ENCODE peak calls at places on chromosomes 11 and 22, in nine cellular contexts. One of them, this sample, is unnamed.

GRCh38 chr11:109993786-109994185 is 99.4 kb upstream of the ZC3H12C start:
- DNase-seq in GM23338: no peak
- DNase-seq in PC-9: no peak
- DNase-seq in dorsolateral prefrontal cortex: no peak
- DNase-seq in AG04450: no peak
- DNase-seq in K562: no peak
- DNase-seq in BJ: peak; percentile 13
- DNase-seq in endothelial cell: no peak
- DNase-seq in GM12865: no peak
- DNase-seq in this sample: no peak

GRCh38 chr22:20396639-20397038 is 2.7 kb downstream of the ZNF74 start:
- DNase-seq in GM23338: no peak
- DNase-seq in PC-9: no peak
- DNase-seq in dorsolateral prefrontal cortex: no peak
- DNase-seq in AG04450: no peak
- DNase-seq in K562: peak; percentile 30
- DNase-seq in BJ: no peak
- DNase-seq in endothelial cell: no peak
- DNase-seq in GM12865: peak; percentile 15
- DNase-seq in this sample: peak; percentile 45

GRCh38 chr11:104736503-104736902 is 161.8 kb downstream of the CASP12 start:
- DNase-seq in GM23338: no peak
- DNase-seq in PC-9: no peak
- DNase-seq in dorsolateral prefrontal cortex: no peak
- DNase-seq in AG04450: no peak
- DNase-seq in K562: no peak
- DNase-seq in BJ: no peak
- DNase-seq in endothelial cell: no peak
- DNase-seq in GM12865: no peak
- DNase-seq in this sample: no peak

GRCh38 chr22:20093437-20093836 is 13.4 kb downstream of the DGCR8 start:
- DNase-seq in GM23338: no peak
- DNase-seq in PC-9: no peak
- DNase-seq in dorsolateral prefrontal cortex: peak; percentile 68
- DNase-seq in AG04450: no peak
- DNase-seq in K562: no peak
- DNase-seq in BJ: no peak
- DNase-seq in endothelial cell: no peak
- DNase-seq in GM12865: no peak
- DNase-seq in this sample: no peak

GRCh38 chr11:66313321-66314185 is 3.3 kb downstream of the CD248 start:
- DNase-seq in GM23338: peak; percentile 82
- DNase-seq in PC-9: no peak
- DNase-seq in dorsolateral prefrontal cortex: no peak
- DNase-seq in AG04450: no peak
- DNase-seq in K562: no peak
- DNase-seq in BJ: no peak
- DNase-seq in endothelial cell: no peak
- DNase-seq in GM12865: no peak
- DNase-seq in this sample: peak; percentile 46

GRCh38 chr11:69111578-69112247 is 44.0 kb upstream of the SMIM38 start:
- DNase-seq in GM23338: no peak
- DNase-seq in PC-9: no peak
- DNase-seq in dorsolateral prefrontal cortex: no peak
- DNase-seq in AG04450: no peak
- DNase-seq in K562: no peak
- DNase-seq in BJ: no peak
- DNase-seq in endothelial cell: no peak
- DNase-seq in GM12865: no peak
- DNase-seq in this sample: no peak

GRCh38 chr11:32052218-32052617 is 38.7 kb upstream of the RCN1 start:
- DNase-seq in GM23338: peak; percentile 73
- DNase-seq in PC-9: peak; percentile 54
- DNase-seq in dorsolateral prefrontal cortex: peak; percentile 55
- DNase-seq in AG04450: peak; percentile 15
- DNase-seq in K562: peak; percentile 47
- DNase-seq in BJ: no peak
- DNase-seq in endothelial cell: peak; percentile 67
- DNase-seq in GM12865: peak; percentile 64
- DNase-seq in this sample: peak; percentile 62

GRCh38 chr11:9506489-9507343 is 45.9 kb downstream of the ZNF143 start:
- DNase-seq in GM23338: peak; percentile 97
- DNase-seq in PC-9: peak; percentile 62
- DNase-seq in dorsolateral prefrontal cortex: peak; percentile 80
- DNase-seq in AG04450: peak; percentile 39
- DNase-seq in K562: peak; percentile 61
- DNase-seq in BJ: no peak
- DNase-seq in endothelial cell: peak; percentile 74
- DNase-seq in GM12865: peak; percentile 87
- DNase-seq in this sample: peak; percentile 79

GRCh38 chr22:36736701-36737320 is 33.3 kb upstream of the CACNG2 start:
- DNase-seq in GM23338: no peak
- DNase-seq in PC-9: no peak
- DNase-seq in dorsolateral prefrontal cortex: no peak
- DNase-seq in AG04450: no peak
- DNase-seq in K562: no peak
- DNase-seq in BJ: no peak
- DNase-seq in endothelial cell: no peak
- DNase-seq in GM12865: no peak
- DNase-seq in this sample: no peak

GRCh38 chr11:104968365-104968855 is at the start of gene CASP4:
- DNase-seq in GM23338: no peak
- DNase-seq in PC-9: peak; percentile 20
- DNase-seq in dorsolateral prefrontal cortex: no peak
- DNase-seq in AG04450: peak; percentile 27
- DNase-seq in K562: no peak
- DNase-seq in BJ: peak; percentile 47
- DNase-seq in endothelial cell: no peak
- DNase-seq in GM12865: peak; percentile 50
- DNase-seq in this sample: peak; percentile 72

GRCh38 chr22:41001722-41002122 is 50.5 kb downstream of the RBX1 start:
- DNase-seq in GM23338: no peak
- DNase-seq in PC-9: peak; percentile 65
- DNase-seq in dorsolateral prefrontal cortex: no peak
- DNase-seq in AG04450: peak; percentile 7
- DNase-seq in K562: no peak
- DNase-seq in BJ: no peak
- DNase-seq in endothelial cell: no peak
- DNase-seq in GM12865: no peak
- DNase-seq in this sample: no peak

GRCh38 chr11:16007514-16007913 is 348.8 kb downstream of the SOX6 start:
- DNase-seq in GM23338: no peak
- DNase-seq in PC-9: no peak
- DNase-seq in dorsolateral prefrontal cortex: no peak
- DNase-seq in AG04450: no peak
- DNase-seq in K562: no peak
- DNase-seq in BJ: no peak
- DNase-seq in endothelial cell: no peak
- DNase-seq in GM12865: no peak
- DNase-seq in this sample: no peak

GRCh38 chr11:97739892-97740782 is 1280.6 kb upstream of the CNTN5 start:
- DNase-seq in GM23338: no peak
- DNase-seq in PC-9: no peak
- DNase-seq in dorsolateral prefrontal cortex: no peak
- DNase-seq in AG04450: peak; percentile 30
- DNase-seq in K562: no peak
- DNase-seq in BJ: no peak
- DNase-seq in endothelial cell: no peak
- DNase-seq in GM12865: no peak
- DNase-seq in this sample: no peak

GRCh38 chr22:38097557-38098409 is 12.7 kb downstream of the BAIAP2L2 start:
- DNase-seq in GM23338: peak; percentile 94
- DNase-seq in PC-9: no peak
- DNase-seq in dorsolateral prefrontal cortex: no peak
- DNase-seq in AG04450: no peak
- DNase-seq in K562: peak; percentile 76
- DNase-seq in BJ: no peak
- DNase-seq in endothelial cell: peak; percentile 72
- DNase-seq in GM12865: peak; percentile 20
- DNase-seq in this sample: no peak
- TF ChIP-seq CTCF in GM23338: peak; percentile 85
- TF ChIP-seq CTCF in PC-9: no peak
- TF ChIP-seq CTCF in dorsolateral prefrontal cortex: peak; percentile 24
- TF ChIP-seq CTCF in AG04450: peak; percentile 49
- TF ChIP-seq CTCF in K562: peak; percentile 87
- TF ChIP-seq CTCF in BJ: peak; percentile 43
- TF ChIP-seq CTCF in endothelial cell: peak; percentile 75
- TF ChIP-seq CTCF in GM12865: peak; percentile 23
- TF ChIP-seq CTCF in this sample: no peak

GRCh38 chr11:120942701-120943100 is 81.2 kb upstream of the TBCEL start:
- DNase-seq in GM23338: no peak
- DNase-seq in PC-9: no peak
- DNase-seq in dorsolateral prefrontal cortex: no peak
- DNase-seq in AG04450: no peak
- DNase-seq in K562: no peak
- DNase-seq in BJ: no peak
- DNase-seq in endothelial cell: no peak
- DNase-seq in GM12865: no peak
- DNase-seq in this sample: no peak

GRCh38 chr11:120950880-120951279 is 73.0 kb upstream of the TBCEL start:
- DNase-seq in GM23338: no peak
- DNase-seq in PC-9: no peak
- DNase-seq in dorsolateral prefrontal cortex: no peak
- DNase-seq in AG04450: no peak
- DNase-seq in K562: no peak
- DNase-seq in BJ: no peak
- DNase-seq in endothelial cell: no peak
- DNase-seq in GM12865: no peak
- DNase-seq in this sample: no peak

GRCh38 chr11:120941000-120941399 is 82.9 kb upstream of the TBCEL start:
- DNase-seq in GM23338: no peak
- DNase-seq in PC-9: no peak
- DNase-seq in dorsolateral prefrontal cortex: no peak
- DNase-seq in AG04450: no peak
- DNase-seq in K562: no peak
- DNase-seq in BJ: no peak
- DNase-seq in endothelial cell: no peak
- DNase-seq in GM12865: no peak
- DNase-seq in this sample: no peak

GRCh38 chr11:120940297-120940847 is 83.5 kb upstream of the TBCEL start:
- DNase-seq in GM23338: no peak
- DNase-seq in PC-9: no peak
- DNase-seq in dorsolateral prefrontal cortex: no peak
- DNase-seq in AG04450: no peak
- DNase-seq in K562: no peak
- DNase-seq in BJ: no peak
- DNase-seq in endothelial cell: no peak
- DNase-seq in GM12865: no peak
- DNase-seq in this sample: no peak

GRCh38 chr11:120945042-120945441 is 78.9 kb upstream of the TBCEL start:
- DNase-seq in GM23338: peak; percentile 47
- DNase-seq in PC-9: no peak
- DNase-seq in dorsolateral prefrontal cortex: no peak
- DNase-seq in AG04450: no peak
- DNase-seq in K562: no peak
- DNase-seq in BJ: no peak
- DNase-seq in endothelial cell: no peak
- DNase-seq in GM12865: no peak
- DNase-seq in this sample: peak; percentile 19
- TF ChIP-seq CTCF in GM23338: peak; percentile 77
- TF ChIP-seq CTCF in PC-9: peak; percentile 59
- TF ChIP-seq CTCF in dorsolateral prefrontal cortex: no peak
- TF ChIP-seq CTCF in AG04450: no peak
- TF ChIP-seq CTCF in K562: peak; percentile 8
- TF ChIP-seq CTCF in BJ: peak; percentile 37
- TF ChIP-seq CTCF in endothelial cell: no peak
- TF ChIP-seq CTCF in GM12865: no peak
- TF ChIP-seq CTCF in this sample: peak; percentile 47

DNA sequence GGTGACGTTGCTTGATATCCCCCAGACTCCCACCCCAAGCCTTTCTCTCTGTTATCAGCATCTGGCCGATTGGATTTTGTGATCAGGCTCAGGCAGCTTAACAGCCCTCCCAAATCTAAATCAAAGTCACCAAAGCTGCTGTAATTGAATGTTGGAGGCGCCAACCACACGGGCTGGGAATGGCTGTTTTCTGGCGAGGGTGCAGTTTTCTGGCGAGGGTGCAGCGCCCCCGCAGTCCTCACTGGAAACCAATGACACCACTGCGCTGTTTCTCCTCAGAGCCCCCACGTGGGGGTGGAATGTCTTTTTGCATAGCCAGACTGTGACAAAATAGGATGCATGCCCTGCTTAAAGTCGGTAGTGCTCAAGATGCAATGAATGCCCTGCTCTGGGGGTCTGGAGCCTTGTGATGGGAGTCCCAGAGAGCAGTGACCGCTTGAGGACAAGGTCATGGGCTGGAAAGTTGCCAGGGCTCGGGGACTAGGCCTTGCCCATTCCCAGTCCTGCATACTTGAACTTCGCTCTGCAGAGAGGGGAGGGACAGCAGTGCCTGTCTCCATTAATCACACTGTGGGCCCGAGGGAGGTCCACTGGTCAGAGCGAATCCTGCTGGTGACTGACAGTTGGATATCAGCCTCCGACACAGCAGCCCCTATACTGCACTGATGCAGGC is 105.3 kb downstream of the MORC2 start:
- DNase-seq in GM23338: peak; percentile 62
- DNase-seq in PC-9: no peak
- DNase-seq in dorsolateral prefrontal cortex: peak; percentile 79
- DNase-seq in AG04450: no peak
- DNase-seq in K562: peak; percentile 43
- DNase-seq in BJ: no peak
- DNase-seq in endothelial cell: no peak
- DNase-seq in GM12865: no peak
- DNase-seq in this sample: no peak
- TF ChIP-seq CTCF in GM23338: peak; percentile 54
- TF ChIP-seq CTCF in PC-9: no peak
- TF ChIP-seq CTCF in dorsolateral prefrontal cortex: no peak
- TF ChIP-seq CTCF in AG04450: no peak
- TF ChIP-seq CTCF in K562: peak; percentile 68
- TF ChIP-seq CTCF in BJ: no peak
- TF ChIP-seq CTCF in endothelial cell: no peak
- TF ChIP-seq CTCF in GM12865: no peak
- TF ChIP-seq CTCF in this sample: no peak

DNA sequence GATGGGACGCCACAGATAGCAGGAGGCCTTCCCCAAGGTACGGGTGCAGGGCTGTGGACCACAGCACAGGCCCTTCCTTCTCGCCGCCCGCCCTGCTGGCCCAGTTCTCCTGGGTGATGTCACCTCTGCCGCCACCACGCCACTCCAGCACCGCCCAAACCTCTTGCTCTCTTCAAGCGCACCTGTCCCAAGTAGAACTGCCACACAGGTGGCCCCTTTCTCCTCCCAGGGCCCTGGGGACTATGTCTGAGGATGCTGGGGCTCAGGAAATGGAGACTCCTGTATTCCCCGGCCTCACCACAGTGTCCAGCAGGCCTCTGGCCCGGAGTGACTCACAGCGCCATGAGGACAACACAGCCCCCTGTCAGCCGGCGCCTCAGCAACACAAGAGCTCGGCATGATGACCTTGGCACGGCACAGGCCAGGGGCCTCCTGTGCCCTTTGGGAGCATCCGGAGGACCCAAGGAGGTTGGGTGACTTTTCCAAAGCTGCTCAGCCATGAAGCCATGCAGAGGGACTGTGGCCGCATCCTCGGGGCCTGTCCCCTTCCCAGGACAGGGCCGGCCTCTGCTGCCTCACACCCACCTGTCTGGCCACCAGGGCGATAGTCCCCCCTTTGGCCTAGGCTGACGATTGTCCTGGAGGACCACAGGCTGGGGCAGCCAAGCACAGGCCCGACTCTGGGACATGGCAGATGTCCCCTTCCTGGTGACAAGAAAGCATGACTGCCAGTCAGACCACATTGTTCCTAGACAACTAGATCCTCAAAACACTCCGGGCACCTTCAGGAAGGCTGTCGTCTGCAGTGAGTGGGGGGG is 1023.5 kb downstream of the BRD1 start:
- DNase-seq in GM23338: no peak
- DNase-seq in PC-9: no peak
- DNase-seq in dorsolateral prefrontal cortex: no peak
- DNase-seq in AG04450: no peak
- DNase-seq in K562: no peak
- DNase-seq in BJ: no peak
- DNase-seq in endothelial cell: no peak
- DNase-seq in GM12865: no peak
- DNase-seq in this sample: no peak
- TF ChIP-seq CTCF in GM23338: no peak
- TF ChIP-seq CTCF in PC-9: no peak
- TF ChIP-seq CTCF in dorsolateral prefrontal cortex: no peak
- TF ChIP-seq CTCF in AG04450: no peak
- TF ChIP-seq CTCF in K562: no peak
- TF ChIP-seq CTCF in BJ: no peak
- TF ChIP-seq CTCF in endothelial cell: no peak
- TF ChIP-seq CTCF in GM12865: no peak
- TF ChIP-seq CTCF in this sample: no peak

This sample was measured in NB4.